ENCODE peak calls at places on chromosomes 1 and 21, in ten cellular contexts. One of them, this sample, is unnamed.

GRCh38 chr1:217090073-217090911 is 367.1 kb upstream of the ESRRG start:
- DNase-seq in NAMALWA: no peak
- DNase-seq in omental fat pad: no peak
- DNase-seq in HuH-7: no peak
- DNase-seq in NB4: no peak
- DNase-seq in tibial artery: no peak
- DNase-seq in HT1080: no peak
- DNase-seq in GM12878: no peak
- DNase-seq in BJ: no peak
- DNase-seq in HepG2: no peak
- DNase-seq in this sample: no peak

GRCh38 chr1:53636621-53637171 is 102.3 kb downstream of the GLIS1 start:
- DNase-seq in omental fat pad: peak
- DNase-seq in HuH-7: no peak
- DNase-seq in GM12878: no peak
- DNase-seq in BJ: no peak
- DNase-seq in NB4: no peak
- DNase-seq in HepG2: no peak
- DNase-seq in tibial artery: peak
- DNase-seq in NAMALWA: no peak
- DNase-seq in HT1080: no peak
- DNase-seq in this sample: no peak

GRCh38 chr1:77007675-77008074 is 140.4 kb downstream of the ST6GALNAC5 start:
- DNase-seq in GM12878: no peak
- DNase-seq in NAMALWA: no peak
- DNase-seq in tibial artery: no peak
- DNase-seq in HuH-7: no peak
- DNase-seq in NB4: no peak
- DNase-seq in BJ: no peak
- DNase-seq in HepG2: no peak
- DNase-seq in HT1080: no peak
- DNase-seq in omental fat pad: no peak
- DNase-seq in this sample: no peak

GRCh38 chr1:229203991-229204632 is 66.8 kb upstream of the RAB4A start:
- DNase-seq in HT1080: no peak
- DNase-seq in GM12878: no peak
- DNase-seq in omental fat pad: no peak
- DNase-seq in HuH-7: no peak
- DNase-seq in BJ: no peak
- DNase-seq in NAMALWA: no peak
- DNase-seq in HepG2: no peak
- DNase-seq in tibial artery: no peak
- DNase-seq in NB4: no peak
- DNase-seq in this sample: no peak

GRCh38 chr21:46118871-46119564 is 21.1 kb downstream of the COL6A2 start:
- DNase-seq in GM12878: no peak
- DNase-seq in HT1080: no peak
- DNase-seq in HepG2: no peak
- DNase-seq in NB4: no peak
- DNase-seq in BJ: no peak
- DNase-seq in HuH-7: no peak
- DNase-seq in tibial artery: peak
- DNase-seq in omental fat pad: peak
- DNase-seq in NAMALWA: no peak
- DNase-seq in this sample: no peak

GRCh38 chr1:229037806-229038405 is 233.0 kb upstream of the RAB4A start:
- DNase-seq in HepG2: no peak
- DNase-seq in GM12878: no peak
- DNase-seq in tibial artery: no peak
- DNase-seq in BJ: no peak
- DNase-seq in NAMALWA: no peak
- DNase-seq in HT1080: no peak
- DNase-seq in NB4: no peak
- DNase-seq in HuH-7: no peak
- DNase-seq in omental fat pad: no peak
- DNase-seq in this sample: no peak

GRCh38 chr1:223515915-223516314 is 122.7 kb downstream of the CCDC185 start:
- DNase-seq in BJ: no peak
- DNase-seq in omental fat pad: no peak
- DNase-seq in GM12878: no peak
- DNase-seq in NB4: no peak
- DNase-seq in tibial artery: peak
- DNase-seq in HepG2: no peak
- DNase-seq in NAMALWA: no peak
- DNase-seq in HuH-7: no peak
- DNase-seq in HT1080: no peak
- DNase-seq in this sample: no peak

GRCh38 chr1:187280051-187280450 is 451.3 kb downstream of the PLA2G4A start:
- DNase-seq in HuH-7: no peak
- DNase-seq in GM12878: no peak
- DNase-seq in HepG2: no peak
- DNase-seq in HT1080: no peak
- DNase-seq in NB4: no peak
- DNase-seq in omental fat pad: no peak
- DNase-seq in tibial artery: no peak
- DNase-seq in NAMALWA: no peak
- DNase-seq in BJ: no peak
- DNase-seq in this sample: no peak

GRCh38 chr1:212514056-212514614 is 81.4 kb downstream of the NENF start:
- DNase-seq in NAMALWA: no peak
- DNase-seq in tibial artery: peak
- DNase-seq in HepG2: peak
- DNase-seq in omental fat pad: no peak
- DNase-seq in GM12878: no peak
- DNase-seq in BJ: no peak
- DNase-seq in NB4: no peak
- DNase-seq in HuH-7: no peak
- DNase-seq in HT1080: peak
- DNase-seq in this sample: peak

GRCh38 chr1:61435226-61435625 is 289.7 kb downstream of the TM2D1 start:
- DNase-seq in tibial artery: no peak
- DNase-seq in NB4: no peak
- DNase-seq in GM12878: no peak
- DNase-seq in omental fat pad: no peak
- DNase-seq in NAMALWA: no peak
- DNase-seq in HepG2: no peak
- DNase-seq in HT1080: no peak
- DNase-seq in HuH-7: no peak
- DNase-seq in BJ: no peak
- DNase-seq in this sample: no peak

GRCh38 chr1:818611-819291 is 105.0 kb upstream of the SAMD11 start:
- DNase-seq in omental fat pad: no peak
- DNase-seq in NB4: no peak
- DNase-seq in BJ: no peak
- DNase-seq in HT1080: no peak
- DNase-seq in tibial artery: no peak
- DNase-seq in HepG2: no peak
- DNase-seq in HuH-7: no peak
- DNase-seq in NAMALWA: no peak
- DNase-seq in GM12878: no peak
- DNase-seq in this sample: no peak

GRCh38 chr1:178086294-178087255 is 7.3 kb upstream of the RASAL2 start:
- DNase-seq in tibial artery: no peak
- DNase-seq in HuH-7: no peak
- DNase-seq in NB4: peak
- DNase-seq in omental fat pad: no peak
- DNase-seq in GM12878: no peak
- DNase-seq in NAMALWA: peak
- DNase-seq in BJ: peak
- DNase-seq in HT1080: no peak
- DNase-seq in HepG2: no peak
- DNase-seq in this sample: no peak

GRCh38 chr1:221888801-221889200 is 146.9 kb upstream of the DUSP10 start:
- DNase-seq in HuH-7: no peak
- DNase-seq in GM12878: no peak
- DNase-seq in NB4: no peak
- DNase-seq in BJ: no peak
- DNase-seq in NAMALWA: no peak
- DNase-seq in HepG2: no peak
- DNase-seq in HT1080: no peak
- DNase-seq in tibial artery: no peak
- DNase-seq in omental fat pad: no peak
- DNase-seq in this sample: no peak